ENCODE peak calls at places on chromosomes 16 and 17, in eight cellular contexts. One of them, this sample, is unnamed.
A peak's percentile ranks its signal among the peaks of the same experiment; 100 is the strongest.

GRCh38 chr17:18139949-18140348 is 31.4 kb downstream of the MYO15A start:
- DNase-seq in lower lobe of right lung: no peak
- DNase-seq in uterus: no peak
- DNase-seq in cardiac muscle cell: no peak
- DNase-seq in neuronal stem cell: no peak
- DNase-seq in heart left ventricle: no peak
- DNase-seq in aorta: no peak
- DNase-seq in neural progenitor cell: peak; percentile 32
- DNase-seq in this sample: no peak

GRCh38 chr17:45584092-45585036 is 93.8 kb upstream of the PLEKHM1 start:
- DNase-seq in cardiac muscle cell: peak; percentile 72
- DNase-seq in heart left ventricle: peak; percentile 58
- DNase-seq in uterus: peak; percentile 54
- DNase-seq in neural progenitor cell: peak; percentile 75
- DNase-seq in lower lobe of right lung: peak; percentile 73
- DNase-seq in neuronal stem cell: peak; percentile 68
- DNase-seq in aorta: peak; percentile 80
- DNase-seq in this sample: peak; percentile 77

GRCh38 chr16:7132465-7132864 is 200.2 kb upstream of the RBFOX1 start:
- DNase-seq in cardiac muscle cell: no peak
- DNase-seq in aorta: no peak
- DNase-seq in lower lobe of right lung: no peak
- DNase-seq in neuronal stem cell: no peak
- DNase-seq in neural progenitor cell: no peak
- DNase-seq in heart left ventricle: no peak
- DNase-seq in uterus: no peak
- DNase-seq in this sample: no peak

GRCh38 chr16:57185446-57185944 is 344 bp downstream of the PSME3IP1 start:
- DNase-seq in neural progenitor cell: peak; percentile 67
- DNase-seq in neuronal stem cell: no peak
- DNase-seq in cardiac muscle cell: peak; percentile 45
- DNase-seq in lower lobe of right lung: peak; percentile 69
- DNase-seq in uterus: peak; percentile 55
- DNase-seq in heart left ventricle: peak; percentile 54
- DNase-seq in aorta: peak; percentile 68
- DNase-seq in this sample: peak; percentile 82

GRCh38 chr17:4201231-4201630 is 58.2 kb downstream of the CYB5D2 start:
- DNase-seq in uterus: no peak
- DNase-seq in lower lobe of right lung: no peak
- DNase-seq in aorta: no peak
- DNase-seq in heart left ventricle: no peak
- DNase-seq in neural progenitor cell: no peak
- DNase-seq in neuronal stem cell: no peak
- DNase-seq in cardiac muscle cell: no peak
- DNase-seq in this sample: no peak

GRCh38 chr17:68591583-68591982 is 9.6 kb downstream of the FAM20A start:
- DNase-seq in neuronal stem cell: peak; percentile 44
- DNase-seq in aorta: no peak
- DNase-seq in cardiac muscle cell: no peak
- DNase-seq in heart left ventricle: peak; percentile 41
- DNase-seq in uterus: peak; percentile 70
- DNase-seq in neural progenitor cell: peak; percentile 38
- DNase-seq in lower lobe of right lung: no peak
- DNase-seq in this sample: no peak

GRCh38 chr17:51677875-51678274 is 417.5 kb downstream of the UTP18 start:
- DNase-seq in neural progenitor cell: no peak
- DNase-seq in aorta: no peak
- DNase-seq in cardiac muscle cell: no peak
- DNase-seq in neuronal stem cell: no peak
- DNase-seq in heart left ventricle: no peak
- DNase-seq in lower lobe of right lung: no peak
- DNase-seq in uterus: no peak
- DNase-seq in this sample: no peak

GRCh38 chr16:53129281-53130192 is 74.7 kb downstream of the CHD9 start:
- DNase-seq in heart left ventricle: no peak
- DNase-seq in lower lobe of right lung: no peak
- DNase-seq in aorta: no peak
- DNase-seq in uterus: no peak
- DNase-seq in neuronal stem cell: no peak
- DNase-seq in cardiac muscle cell: peak; percentile 58
- DNase-seq in neural progenitor cell: no peak
- DNase-seq in this sample: no peak

GRCh38 chr16:17301593-17302135 is 169.1 kb downstream of the XYLT1 start:
- DNase-seq in uterus: no peak
- DNase-seq in neural progenitor cell: no peak
- DNase-seq in neuronal stem cell: no peak
- DNase-seq in cardiac muscle cell: no peak
- DNase-seq in lower lobe of right lung: peak; percentile 57
- DNase-seq in aorta: no peak
- DNase-seq in heart left ventricle: no peak
- DNase-seq in this sample: no peak

GRCh38 chr16:75603241-75603640 is 19.8 kb downstream of the ADAT1 start:
- DNase-seq in neural progenitor cell: no peak
- DNase-seq in aorta: no peak
- DNase-seq in lower lobe of right lung: no peak
- DNase-seq in neuronal stem cell: no peak
- DNase-seq in heart left ventricle: no peak
- DNase-seq in uterus: no peak
- DNase-seq in cardiac muscle cell: no peak
- DNase-seq in this sample: no peak

GRCh38 chr16:3789375-3790067 is 72.2 kb upstream of the TRAP1 start:
- DNase-seq in heart left ventricle: no peak
- DNase-seq in cardiac muscle cell: no peak
- DNase-seq in aorta: no peak
- DNase-seq in neural progenitor cell: no peak
- DNase-seq in uterus: no peak
- DNase-seq in neuronal stem cell: no peak
- DNase-seq in lower lobe of right lung: no peak
- DNase-seq in this sample: no peak

GRCh38 chr17:1852327-1852726 is 22.5 kb downstream of the RPA1 start:
- DNase-seq in lower lobe of right lung: no peak
- DNase-seq in neuronal stem cell: no peak
- DNase-seq in cardiac muscle cell: no peak
- DNase-seq in aorta: no peak
- DNase-seq in heart left ventricle: no peak
- DNase-seq in neural progenitor cell: no peak
- DNase-seq in uterus: no peak
- DNase-seq in this sample: no peak

GRCh38 chr17:1853698-1854097 is 23.9 kb downstream of the RPA1 start:
- DNase-seq in neuronal stem cell: no peak
- DNase-seq in cardiac muscle cell: no peak
- DNase-seq in neural progenitor cell: no peak
- DNase-seq in aorta: no peak
- DNase-seq in uterus: no peak
- DNase-seq in lower lobe of right lung: no peak
- DNase-seq in heart left ventricle: no peak
- DNase-seq in this sample: no peak
- H3K4me3 ChIP-seq in neuronal stem cell: no peak overlapping the region
- H3K4me3 ChIP-seq in cardiac muscle cell: no peak overlapping the region
- H3K4me3 ChIP-seq in neural progenitor cell: no peak overlapping the region
- H3K4me3 ChIP-seq in aorta: no peak overlapping the region
- H3K4me3 ChIP-seq in uterus: no peak overlapping the region
- H3K4me3 ChIP-seq in lower lobe of right lung: no peak overlapping the region
- H3K4me3 ChIP-seq in heart left ventricle: no peak overlapping the region
- H3K4me3 ChIP-seq in this sample: no peak overlapping the region

GRCh38 chr17:81713556-81714411 is 1.7 kb downstream of the SLC25A10 start:
- DNase-seq in uterus: peak; percentile 18
- DNase-seq in cardiac muscle cell: no peak
- DNase-seq in lower lobe of right lung: no peak
- DNase-seq in aorta: no peak
- DNase-seq in neural progenitor cell: peak; percentile 62
- DNase-seq in heart left ventricle: no peak
- DNase-seq in neuronal stem cell: no peak
- DNase-seq in this sample: peak; percentile 66
- H3K4me3 ChIP-seq in uterus: no peak overlapping the region
- H3K4me3 ChIP-seq in cardiac muscle cell: no peak overlapping the region
- H3K4me3 ChIP-seq in lower lobe of right lung: peak overlapping the region; percentile 86
- H3K4me3 ChIP-seq in aorta: no peak overlapping the region
- H3K4me3 ChIP-seq in neural progenitor cell: peak overlapping the region; percentile 94
- H3K4me3 ChIP-seq in heart left ventricle: no peak overlapping the region
- H3K4me3 ChIP-seq in neuronal stem cell: peak overlapping the region; percentile 34
- H3K4me3 ChIP-seq in this sample: no peak overlapping the region

GRCh38 chr16:21523411-21524067 is 75.8 kb upstream of the METTL9 start:
- DNase-seq in neural progenitor cell: peak; percentile 11
- DNase-seq in lower lobe of right lung: peak; percentile 48
- DNase-seq in aorta: no peak
- DNase-seq in cardiac muscle cell: no peak
- DNase-seq in neuronal stem cell: no peak
- DNase-seq in heart left ventricle: peak; percentile 33
- DNase-seq in uterus: no peak
- DNase-seq in this sample: no peak
- H3K4me3 ChIP-seq in neural progenitor cell: no peak overlapping the region
- H3K4me3 ChIP-seq in lower lobe of right lung: no peak overlapping the region
- H3K4me3 ChIP-seq in aorta: no peak overlapping the region
- H3K4me3 ChIP-seq in cardiac muscle cell: no peak overlapping the region
- H3K4me3 ChIP-seq in neuronal stem cell: no peak overlapping the region
- H3K4me3 ChIP-seq in heart left ventricle: no peak overlapping the region
- H3K4me3 ChIP-seq in uterus: no peak overlapping the region
- H3K4me3 ChIP-seq in this sample: no peak overlapping the region

DNA sequence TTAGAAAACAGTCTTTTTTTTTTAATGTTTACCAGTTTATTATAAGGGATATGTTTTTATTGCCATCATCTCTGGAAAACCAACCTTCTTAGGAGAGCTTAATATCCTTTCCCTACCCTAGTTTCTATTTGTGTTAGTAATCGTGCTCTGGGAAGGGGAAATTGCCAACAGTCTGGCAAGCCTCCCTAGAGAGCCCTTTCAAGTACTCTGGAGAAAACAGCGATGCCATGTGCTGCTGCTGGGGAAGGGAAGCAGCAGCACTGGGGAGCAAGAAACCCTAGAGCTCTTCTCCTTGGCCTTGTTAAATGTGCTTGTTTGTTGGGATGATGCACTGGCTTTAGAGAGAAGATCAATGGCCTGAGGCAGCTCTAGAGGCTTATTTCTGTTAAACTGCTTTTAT is 10.3 kb downstream of the RETREG3 start:
- DNase-seq in neural progenitor cell: no peak
- DNase-seq in heart left ventricle: peak; percentile 55
- DNase-seq in aorta: no peak
- DNase-seq in uterus: no peak
- DNase-seq in lower lobe of right lung: no peak
- DNase-seq in neuronal stem cell: no peak
- DNase-seq in cardiac muscle cell: no peak
- DNase-seq in this sample: peak; percentile 62
- H3K4me3 ChIP-seq in neural progenitor cell: no peak overlapping the region
- H3K4me3 ChIP-seq in heart left ventricle: no peak overlapping the region
- H3K4me3 ChIP-seq in aorta: no peak overlapping the region
- H3K4me3 ChIP-seq in uterus: no peak overlapping the region
- H3K4me3 ChIP-seq in lower lobe of right lung: no peak overlapping the region
- H3K4me3 ChIP-seq in neuronal stem cell: no peak overlapping the region
- H3K4me3 ChIP-seq in cardiac muscle cell: no peak overlapping the region
- H3K4me3 ChIP-seq in this sample: no peak overlapping the region

DNA sequence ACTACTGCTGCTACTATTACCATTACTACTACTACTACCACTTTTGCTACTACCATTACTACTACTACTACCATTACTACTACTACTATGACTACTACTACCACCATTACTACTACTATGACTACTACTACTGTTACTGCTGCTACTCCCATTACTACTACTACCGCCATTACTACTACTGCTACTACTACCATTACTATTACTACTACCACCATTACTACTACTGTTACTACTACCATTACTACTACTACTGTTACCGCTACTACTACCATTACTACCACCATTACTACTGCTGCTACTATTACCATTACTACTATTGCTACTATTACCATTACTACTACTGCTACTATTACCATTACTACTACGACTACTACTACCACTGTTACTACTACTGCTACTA is 209.1 kb downstream of the IRF8 start:
- DNase-seq in aorta: no peak
- DNase-seq in neuronal stem cell: no peak
- DNase-seq in cardiac muscle cell: no peak
- DNase-seq in heart left ventricle: no peak
- DNase-seq in lower lobe of right lung: no peak
- DNase-seq in neural progenitor cell: no peak
- DNase-seq in uterus: no peak
- DNase-seq in this sample: no peak
- H3K4me3 ChIP-seq in aorta: no peak overlapping the region
- H3K4me3 ChIP-seq in neuronal stem cell: no peak overlapping the region
- H3K4me3 ChIP-seq in cardiac muscle cell: no peak overlapping the region
- H3K4me3 ChIP-seq in heart left ventricle: no peak overlapping the region
- H3K4me3 ChIP-seq in lower lobe of right lung: no peak overlapping the region
- H3K4me3 ChIP-seq in neural progenitor cell: no peak overlapping the region
- H3K4me3 ChIP-seq in uterus: no peak overlapping the region
- H3K4me3 ChIP-seq in this sample: no peak overlapping the region

GRCh38 chr17:48548687-48549621 is 4.0 kb upstream of the HOXB2 start:
- DNase-seq in heart left ventricle: no peak
- DNase-seq in uterus: no peak
- DNase-seq in neuronal stem cell: no peak
- DNase-seq in aorta: no peak
- DNase-seq in cardiac muscle cell: no peak
- DNase-seq in lower lobe of right lung: no peak
- DNase-seq in neural progenitor cell: no peak
- DNase-seq in this sample: no peak
- H3K4me3 ChIP-seq in heart left ventricle: no peak overlapping the region
- H3K4me3 ChIP-seq in uterus: no peak overlapping the region
- H3K4me3 ChIP-seq in neuronal stem cell: no peak overlapping the region
- H3K4me3 ChIP-seq in aorta: no peak overlapping the region
- H3K4me3 ChIP-seq in cardiac muscle cell: peak overlapping the region; percentile 11
- H3K4me3 ChIP-seq in lower lobe of right lung: no peak overlapping the region
- H3K4me3 ChIP-seq in neural progenitor cell: no peak overlapping the region
- H3K4me3 ChIP-seq in this sample: no peak overlapping the region

This sample was measured in sigmoid colon.